ENCODE peak calls at places on chromosomes 12 and 14, in six cellular contexts. One of them, this sample, is unnamed.

GRCh38 chr14:102988054-102988453 is 65.6 kb downstream of the AMN start:
- DNase-seq in LHCN-M2: peak; percentile 44
- DNase-seq in stimulated activated CD4-positive, alpha-beta T cell treated with anti-CD3 and anti-CD28 coated beads, Interleukin-1b, Interleukin-23, amount 100 ng/mL, for 1 hour: no peak
- DNase-seq in activated T-cell treated with anti-CD3 and anti-CD28 coated beads, Interleukin-2, amount 50 U/mL, for 72 hours: no peak
- DNase-seq in HFFc6: no peak
- DNase-seq in psoas muscle: no peak
- DNase-seq in this sample: no peak

GRCh38 chr14:100544506-100545141 is 42.6 kb downstream of the BEGAIN start:
- DNase-seq in LHCN-M2: no peak
- DNase-seq in stimulated activated CD4-positive, alpha-beta T cell treated with anti-CD3 and anti-CD28 coated beads, Interleukin-1b, Interleukin-23, amount 100 ng/mL, for 1 hour: no peak
- DNase-seq in activated T-cell treated with anti-CD3 and anti-CD28 coated beads, Interleukin-2, amount 50 U/mL, for 72 hours: no peak
- DNase-seq in HFFc6: no peak
- DNase-seq in psoas muscle: no peak
- DNase-seq in this sample: no peak

GRCh38 chr14:89364316-89364715 is 52.7 kb downstream of the FOXN3 start:
- DNase-seq in LHCN-M2: no peak
- DNase-seq in stimulated activated CD4-positive, alpha-beta T cell treated with anti-CD3 and anti-CD28 coated beads, Interleukin-1b, Interleukin-23, amount 100 ng/mL, for 1 hour: no peak
- DNase-seq in activated T-cell treated with anti-CD3 and anti-CD28 coated beads, Interleukin-2, amount 50 U/mL, for 72 hours: no peak
- DNase-seq in HFFc6: no peak
- DNase-seq in psoas muscle: no peak
- DNase-seq in this sample: no peak

GRCh38 chr12:12612403-12612802 is 727 bp downstream of the CREBL2 start:
- DNase-seq in LHCN-M2: peak; percentile 52
- DNase-seq in stimulated activated CD4-positive, alpha-beta T cell treated with anti-CD3 and anti-CD28 coated beads, Interleukin-1b, Interleukin-23, amount 100 ng/mL, for 1 hour: no peak
- DNase-seq in activated T-cell treated with anti-CD3 and anti-CD28 coated beads, Interleukin-2, amount 50 U/mL, for 72 hours: peak; percentile 43
- DNase-seq in HFFc6: peak; percentile 53
- DNase-seq in psoas muscle: no peak
- DNase-seq in this sample: no peak

GRCh38 chr12:93616584-93617101 is 44.2 kb downstream of the SOCS2 start:
- DNase-seq in LHCN-M2: no peak
- DNase-seq in stimulated activated CD4-positive, alpha-beta T cell treated with anti-CD3 and anti-CD28 coated beads, Interleukin-1b, Interleukin-23, amount 100 ng/mL, for 1 hour: no peak
- DNase-seq in activated T-cell treated with anti-CD3 and anti-CD28 coated beads, Interleukin-2, amount 50 U/mL, for 72 hours: no peak
- DNase-seq in HFFc6: peak; percentile 67
- DNase-seq in psoas muscle: no peak
- DNase-seq in this sample: no peak

GRCh38 chr12:49838973-49839633 is 3.8 kb downstream of the BCDIN3D start:
- DNase-seq in LHCN-M2: peak; percentile 44
- DNase-seq in stimulated activated CD4-positive, alpha-beta T cell treated with anti-CD3 and anti-CD28 coated beads, Interleukin-1b, Interleukin-23, amount 100 ng/mL, for 1 hour: no peak
- DNase-seq in activated T-cell treated with anti-CD3 and anti-CD28 coated beads, Interleukin-2, amount 50 U/mL, for 72 hours: peak; percentile 34
- DNase-seq in HFFc6: peak; percentile 40
- DNase-seq in psoas muscle: no peak
- DNase-seq in this sample: no peak

GRCh38 chr12:92701441-92701840 is 1.3 kb upstream of the PLEKHG7 start:
- DNase-seq in LHCN-M2: no peak
- DNase-seq in stimulated activated CD4-positive, alpha-beta T cell treated with anti-CD3 and anti-CD28 coated beads, Interleukin-1b, Interleukin-23, amount 100 ng/mL, for 1 hour: no peak
- DNase-seq in activated T-cell treated with anti-CD3 and anti-CD28 coated beads, Interleukin-2, amount 50 U/mL, for 72 hours: no peak
- DNase-seq in HFFc6: no peak
- DNase-seq in psoas muscle: no peak
- DNase-seq in this sample: no peak

GRCh38 chr12:57185403-57185802 is 31.2 kb upstream of the NXPH4 start:
- DNase-seq in LHCN-M2: no peak
- DNase-seq in stimulated activated CD4-positive, alpha-beta T cell treated with anti-CD3 and anti-CD28 coated beads, Interleukin-1b, Interleukin-23, amount 100 ng/mL, for 1 hour: no peak
- DNase-seq in activated T-cell treated with anti-CD3 and anti-CD28 coated beads, Interleukin-2, amount 50 U/mL, for 72 hours: no peak
- DNase-seq in HFFc6: no peak
- DNase-seq in psoas muscle: no peak
- DNase-seq in this sample: no peak

GRCh38 chr12:49295087-49296001 is at the start of gene PRPH:
- DNase-seq in LHCN-M2: no peak
- DNase-seq in stimulated activated CD4-positive, alpha-beta T cell treated with anti-CD3 and anti-CD28 coated beads, Interleukin-1b, Interleukin-23, amount 100 ng/mL, for 1 hour: no peak
- DNase-seq in activated T-cell treated with anti-CD3 and anti-CD28 coated beads, Interleukin-2, amount 50 U/mL, for 72 hours: no peak
- DNase-seq in HFFc6: no peak
- DNase-seq in psoas muscle: no peak
- DNase-seq in this sample: no peak

GRCh38 chr14:57078054-57078453 is 190.7 kb downstream of the EXOC5 start:
- DNase-seq in LHCN-M2: no peak
- DNase-seq in stimulated activated CD4-positive, alpha-beta T cell treated with anti-CD3 and anti-CD28 coated beads, Interleukin-1b, Interleukin-23, amount 100 ng/mL, for 1 hour: no peak
- DNase-seq in activated T-cell treated with anti-CD3 and anti-CD28 coated beads, Interleukin-2, amount 50 U/mL, for 72 hours: no peak
- DNase-seq in HFFc6: no peak
- DNase-seq in psoas muscle: no peak
- DNase-seq in this sample: no peak

GRCh38 chr14:80425686-80426085 is 214.4 kb upstream of the DIO2 start:
- DNase-seq in LHCN-M2: peak; percentile 89
- DNase-seq in stimulated activated CD4-positive, alpha-beta T cell treated with anti-CD3 and anti-CD28 coated beads, Interleukin-1b, Interleukin-23, amount 100 ng/mL, for 1 hour: no peak
- DNase-seq in activated T-cell treated with anti-CD3 and anti-CD28 coated beads, Interleukin-2, amount 50 U/mL, for 72 hours: no peak
- DNase-seq in HFFc6: peak; percentile 98
- DNase-seq in psoas muscle: no peak
- DNase-seq in this sample: no peak

GRCh38 chr14:92651106-92651792 is 97.2 kb downstream of the LGMN start:
- DNase-seq in LHCN-M2: no peak
- DNase-seq in stimulated activated CD4-positive, alpha-beta T cell treated with anti-CD3 and anti-CD28 coated beads, Interleukin-1b, Interleukin-23, amount 100 ng/mL, for 1 hour: peak; percentile 48
- DNase-seq in activated T-cell treated with anti-CD3 and anti-CD28 coated beads, Interleukin-2, amount 50 U/mL, for 72 hours: peak; percentile 84
- DNase-seq in HFFc6: no peak
- DNase-seq in psoas muscle: no peak
- DNase-seq in this sample: no peak

GRCh38 chr12:34595749-34596733 is 573.7 kb downstream of the ALG10 start:
- DNase-seq in LHCN-M2: no peak
- DNase-seq in stimulated activated CD4-positive, alpha-beta T cell treated with anti-CD3 and anti-CD28 coated beads, Interleukin-1b, Interleukin-23, amount 100 ng/mL, for 1 hour: no peak
- DNase-seq in activated T-cell treated with anti-CD3 and anti-CD28 coated beads, Interleukin-2, amount 50 U/mL, for 72 hours: no peak
- DNase-seq in HFFc6: no peak
- DNase-seq in psoas muscle: peak; percentile 27
- DNase-seq in this sample: no peak

GRCh38 chr14:64196668-64197411 is 97.3 kb downstream of the ESR2 start:
- DNase-seq in LHCN-M2: peak; percentile 24
- DNase-seq in stimulated activated CD4-positive, alpha-beta T cell treated with anti-CD3 and anti-CD28 coated beads, Interleukin-1b, Interleukin-23, amount 100 ng/mL, for 1 hour: no peak
- DNase-seq in activated T-cell treated with anti-CD3 and anti-CD28 coated beads, Interleukin-2, amount 50 U/mL, for 72 hours: no peak
- DNase-seq in HFFc6: peak; percentile 7
- DNase-seq in psoas muscle: no peak
- DNase-seq in this sample: no peak

GRCh38 chr14:100096656-100097055 is 31.4 kb downstream of the EVL start:
- DNase-seq in LHCN-M2: peak; percentile 43
- DNase-seq in stimulated activated CD4-positive, alpha-beta T cell treated with anti-CD3 and anti-CD28 coated beads, Interleukin-1b, Interleukin-23, amount 100 ng/mL, for 1 hour: no peak
- DNase-seq in activated T-cell treated with anti-CD3 and anti-CD28 coated beads, Interleukin-2, amount 50 U/mL, for 72 hours: no peak
- DNase-seq in HFFc6: peak; percentile 19
- DNase-seq in psoas muscle: no peak
- DNase-seq in this sample: no peak

GRCh38 chr14:29865299-29865698 is 62.3 kb downstream of the PRKD1 start:
- DNase-seq in LHCN-M2: no peak
- DNase-seq in stimulated activated CD4-positive, alpha-beta T cell treated with anti-CD3 and anti-CD28 coated beads, Interleukin-1b, Interleukin-23, amount 100 ng/mL, for 1 hour: no peak
- DNase-seq in activated T-cell treated with anti-CD3 and anti-CD28 coated beads, Interleukin-2, amount 50 U/mL, for 72 hours: no peak
- DNase-seq in HFFc6: no peak
- DNase-seq in psoas muscle: no peak
- DNase-seq in this sample: no peak

GRCh38 chr12:71415336-71416231 is 24.0 kb upstream of the LGR5 start:
- DNase-seq in LHCN-M2: peak; percentile 50
- DNase-seq in stimulated activated CD4-positive, alpha-beta T cell treated with anti-CD3 and anti-CD28 coated beads, Interleukin-1b, Interleukin-23, amount 100 ng/mL, for 1 hour: no peak
- DNase-seq in activated T-cell treated with anti-CD3 and anti-CD28 coated beads, Interleukin-2, amount 50 U/mL, for 72 hours: peak; percentile 42
- DNase-seq in HFFc6: peak; percentile 59
- DNase-seq in psoas muscle: no peak
- DNase-seq in this sample: no peak

GRCh38 chr14:82359201-82359600 is 825.5 kb upstream of the SEL1L start:
- DNase-seq in LHCN-M2: no peak
- DNase-seq in stimulated activated CD4-positive, alpha-beta T cell treated with anti-CD3 and anti-CD28 coated beads, Interleukin-1b, Interleukin-23, amount 100 ng/mL, for 1 hour: no peak
- DNase-seq in activated T-cell treated with anti-CD3 and anti-CD28 coated beads, Interleukin-2, amount 50 U/mL, for 72 hours: no peak
- DNase-seq in HFFc6: no peak
- DNase-seq in psoas muscle: no peak
- DNase-seq in this sample: no peak

GRCh38 chr14:28766505-28767238 is at the start of gene FOXG1:
- DNase-seq in LHCN-M2: no peak
- DNase-seq in stimulated activated CD4-positive, alpha-beta T cell treated with anti-CD3 and anti-CD28 coated beads, Interleukin-1b, Interleukin-23, amount 100 ng/mL, for 1 hour: no peak
- DNase-seq in activated T-cell treated with anti-CD3 and anti-CD28 coated beads, Interleukin-2, amount 50 U/mL, for 72 hours: no peak
- DNase-seq in HFFc6: no peak
- DNase-seq in psoas muscle: no peak
- DNase-seq in this sample: no peak

GRCh38 chr12:59649203-59649602 is 53.4 kb downstream of the SLC16A7 start:
- DNase-seq in LHCN-M2: no peak
- DNase-seq in stimulated activated CD4-positive, alpha-beta T cell treated with anti-CD3 and anti-CD28 coated beads, Interleukin-1b, Interleukin-23, amount 100 ng/mL, for 1 hour: no peak
- DNase-seq in activated T-cell treated with anti-CD3 and anti-CD28 coated beads, Interleukin-2, amount 50 U/mL, for 72 hours: no peak
- DNase-seq in HFFc6: peak; percentile 24
- DNase-seq in psoas muscle: no peak
- DNase-seq in this sample: no peak

GRCh38 chr14:23942587-23942986 is 11.0 kb upstream of the DHRS4 start:
- DNase-seq in LHCN-M2: no peak
- DNase-seq in stimulated activated CD4-positive, alpha-beta T cell treated with anti-CD3 and anti-CD28 coated beads, Interleukin-1b, Interleukin-23, amount 100 ng/mL, for 1 hour: no peak
- DNase-seq in activated T-cell treated with anti-CD3 and anti-CD28 coated beads, Interleukin-2, amount 50 U/mL, for 72 hours: no peak
- DNase-seq in HFFc6: no peak
- DNase-seq in psoas muscle: no peak
- DNase-seq in this sample: no peak

GRCh38 chr14:59028476-59029202 is 159.8 kb upstream of the DAAM1 start:
- DNase-seq in LHCN-M2: peak; percentile 93
- DNase-seq in stimulated activated CD4-positive, alpha-beta T cell treated with anti-CD3 and anti-CD28 coated beads, Interleukin-1b, Interleukin-23, amount 100 ng/mL, for 1 hour: no peak
- DNase-seq in activated T-cell treated with anti-CD3 and anti-CD28 coated beads, Interleukin-2, amount 50 U/mL, for 72 hours: peak; percentile 42
- DNase-seq in HFFc6: peak; percentile 98
- DNase-seq in psoas muscle: peak; percentile 64
- DNase-seq in this sample: no peak

GRCh38 chr14:52299692-52300278 is 14.3 kb upstream of the PTGER2 start:
- DNase-seq in LHCN-M2: peak; percentile 64
- DNase-seq in stimulated activated CD4-positive, alpha-beta T cell treated with anti-CD3 and anti-CD28 coated beads, Interleukin-1b, Interleukin-23, amount 100 ng/mL, for 1 hour: no peak
- DNase-seq in activated T-cell treated with anti-CD3 and anti-CD28 coated beads, Interleukin-2, amount 50 U/mL, for 72 hours: no peak
- DNase-seq in HFFc6: peak; percentile 60
- DNase-seq in psoas muscle: no peak
- DNase-seq in this sample: no peak

GRCh38 chr14:77063581-77064289 is 34.3 kb upstream of the CIPC start:
- DNase-seq in LHCN-M2: no peak
- DNase-seq in stimulated activated CD4-positive, alpha-beta T cell treated with anti-CD3 and anti-CD28 coated beads, Interleukin-1b, Interleukin-23, amount 100 ng/mL, for 1 hour: no peak
- DNase-seq in activated T-cell treated with anti-CD3 and anti-CD28 coated beads, Interleukin-2, amount 50 U/mL, for 72 hours: no peak
- DNase-seq in HFFc6: no peak
- DNase-seq in psoas muscle: no peak
- DNase-seq in this sample: no peak

This sample was measured in esophagus squamous epithelium.